ENCODE peak calls at places on chromosomes 13 and 19, in nine cellular contexts. One of them, this sample, is unnamed.
A peak's percentile ranks its signal among the peaks of the same experiment; 100 is the strongest.

GRCh38 chr19:39126593-39127187 is 1.1 kb downstream of the PAK4 start:
- DNase-seq in cardiac muscle cell: peak; percentile 44
- DNase-seq in HAP-1: peak; percentile 56
- DNase-seq in heart right ventricle: no peak
- DNase-seq in breast epithelium: no peak
- DNase-seq in PC-3: peak; percentile 54
- DNase-seq in mammary epithelial cell: peak; percentile 43
- DNase-seq in IMR-90: no peak
- DNase-seq in Peyer's patch: no peak
- DNase-seq in this sample: no peak

GRCh38 chr13:103931396-103931795 is 865.2 kb upstream of the SLC10A2 start:
- DNase-seq in HAP-1: no peak
- DNase-seq in PC-3: no peak
- DNase-seq in breast epithelium: no peak
- DNase-seq in heart right ventricle: no peak
- DNase-seq in cardiac muscle cell: no peak
- DNase-seq in Peyer's patch: no peak
- DNase-seq in mammary epithelial cell: no peak
- DNase-seq in IMR-90: no peak
- DNase-seq in this sample: no peak

GRCh38 chr19:10112037-10112751 is 701 bp downstream of the P2RY11 start:
- DNase-seq in HAP-1: no peak
- DNase-seq in breast epithelium: no peak
- DNase-seq in IMR-90: no peak
- DNase-seq in heart right ventricle: no peak
- DNase-seq in Peyer's patch: peak; percentile 35
- DNase-seq in mammary epithelial cell: no peak
- DNase-seq in PC-3: peak; percentile 22
- DNase-seq in cardiac muscle cell: peak; percentile 24
- DNase-seq in this sample: peak; percentile 74

GRCh38 chr19:511101-511841 is 4.0 kb downstream of the TPGS1 start:
- DNase-seq in PC-3: no peak
- DNase-seq in cardiac muscle cell: peak; percentile 72
- DNase-seq in heart right ventricle: no peak
- DNase-seq in Peyer's patch: peak; percentile 75
- DNase-seq in IMR-90: peak; percentile 36
- DNase-seq in mammary epithelial cell: peak; percentile 67
- DNase-seq in breast epithelium: no peak
- DNase-seq in HAP-1: no peak
- DNase-seq in this sample: peak; percentile 95

GRCh38 chr13:51260154-51260553 is 38.0 kb downstream of the FAM124A start:
- DNase-seq in Peyer's patch: no peak
- DNase-seq in heart right ventricle: no peak
- DNase-seq in mammary epithelial cell: no peak
- DNase-seq in cardiac muscle cell: no peak
- DNase-seq in PC-3: no peak
- DNase-seq in breast epithelium: no peak
- DNase-seq in IMR-90: no peak
- DNase-seq in HAP-1: no peak
- DNase-seq in this sample: no peak

GRCh38 chr13:32940601-32941000 is 75.6 kb upstream of the KL start:
- DNase-seq in Peyer's patch: no peak
- DNase-seq in mammary epithelial cell: no peak
- DNase-seq in cardiac muscle cell: peak; percentile 76
- DNase-seq in heart right ventricle: peak; percentile 46
- DNase-seq in HAP-1: no peak
- DNase-seq in breast epithelium: no peak
- DNase-seq in PC-3: no peak
- DNase-seq in IMR-90: peak; percentile 56
- DNase-seq in this sample: no peak

GRCh38 chr19:41175825-41176734 is 16.9 kb upstream of the CYP2S1 start:
- DNase-seq in cardiac muscle cell: peak; percentile 73
- DNase-seq in breast epithelium: no peak
- DNase-seq in HAP-1: peak; percentile 72
- DNase-seq in Peyer's patch: peak; percentile 34
- DNase-seq in mammary epithelial cell: peak; percentile 71
- DNase-seq in PC-3: peak; percentile 71
- DNase-seq in heart right ventricle: no peak
- DNase-seq in IMR-90: peak; percentile 76
- DNase-seq in this sample: peak; percentile 54

GRCh38 chr13:91609353-91609752 is 210.9 kb downstream of the GPC5 start:
- DNase-seq in breast epithelium: no peak
- DNase-seq in mammary epithelial cell: no peak
- DNase-seq in HAP-1: no peak
- DNase-seq in cardiac muscle cell: peak; percentile 22
- DNase-seq in IMR-90: peak; percentile 54
- DNase-seq in heart right ventricle: no peak
- DNase-seq in PC-3: peak; percentile 7
- DNase-seq in Peyer's patch: no peak
- DNase-seq in this sample: no peak

GRCh38 chr13:37014609-37015008 is 14.0 kb downstream of the EXOSC8 start:
- DNase-seq in Peyer's patch: no peak
- DNase-seq in HAP-1: no peak
- DNase-seq in heart right ventricle: no peak
- DNase-seq in breast epithelium: no peak
- DNase-seq in mammary epithelial cell: no peak
- DNase-seq in PC-3: no peak
- DNase-seq in cardiac muscle cell: peak; percentile 2
- DNase-seq in IMR-90: peak; percentile 72
- DNase-seq in this sample: no peak

GRCh38 chr13:21684576-21684975 is 13.7 kb downstream of the FGF9 start:
- DNase-seq in heart right ventricle: no peak
- DNase-seq in mammary epithelial cell: no peak
- DNase-seq in breast epithelium: no peak
- DNase-seq in PC-3: no peak
- DNase-seq in HAP-1: no peak
- DNase-seq in IMR-90: peak; percentile 51
- DNase-seq in Peyer's patch: no peak
- DNase-seq in cardiac muscle cell: no peak
- DNase-seq in this sample: no peak

GRCh38 chr19:5952193-5953033 is 25.5 kb downstream of the RANBP3 start:
- DNase-seq in PC-3: no peak
- DNase-seq in Peyer's patch: no peak
- DNase-seq in IMR-90: no peak
- DNase-seq in cardiac muscle cell: no peak
- DNase-seq in breast epithelium: no peak
- DNase-seq in heart right ventricle: no peak
- DNase-seq in HAP-1: no peak
- DNase-seq in mammary epithelial cell: no peak
- DNase-seq in this sample: no peak

GRCh38 chr19:4730740-4731171 is 7.1 kb upstream of the DPP9 start:
- DNase-seq in breast epithelium: no peak
- DNase-seq in HAP-1: peak; percentile 70
- DNase-seq in heart right ventricle: peak; percentile 42
- DNase-seq in PC-3: peak; percentile 53
- DNase-seq in Peyer's patch: peak; percentile 41
- DNase-seq in mammary epithelial cell: no peak
- DNase-seq in IMR-90: no peak
- DNase-seq in cardiac muscle cell: no peak
- DNase-seq in this sample: peak; percentile 45

GRCh38 chr13:70408865-70409264 is 300.6 kb upstream of the KLHL1 start:
- DNase-seq in Peyer's patch: no peak
- DNase-seq in HAP-1: no peak
- DNase-seq in IMR-90: no peak
- DNase-seq in mammary epithelial cell: no peak
- DNase-seq in PC-3: peak; percentile 59
- DNase-seq in cardiac muscle cell: no peak
- DNase-seq in heart right ventricle: no peak
- DNase-seq in breast epithelium: no peak
- DNase-seq in this sample: no peak

DNA sequence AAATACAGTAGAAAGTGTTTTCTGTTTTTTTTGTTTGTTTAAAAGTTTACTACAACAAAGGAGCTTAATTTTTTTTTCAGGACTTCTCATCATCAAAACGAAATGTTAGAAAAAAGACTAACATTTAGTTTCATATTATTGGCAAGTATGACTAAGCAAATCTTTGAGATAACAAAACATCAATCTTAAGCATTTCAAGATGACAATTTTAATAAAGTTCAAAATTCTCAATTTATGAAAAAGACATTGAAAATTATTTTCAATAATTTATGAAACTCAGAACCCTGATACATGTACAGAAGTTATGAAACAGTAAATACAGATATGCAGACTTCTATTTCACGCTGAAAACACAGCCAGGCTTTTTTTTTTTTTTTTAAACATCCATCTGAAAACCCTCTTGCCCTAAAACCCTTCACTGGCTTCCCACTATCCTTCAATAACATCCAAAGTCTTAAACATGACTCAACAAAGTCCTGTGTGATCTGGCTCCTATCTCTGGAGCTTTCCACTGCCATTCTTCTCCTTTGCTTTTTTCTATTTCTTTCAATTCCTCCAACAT is 3.9 kb downstream of the RBM26 start:
- DNase-seq in heart right ventricle: no peak
- DNase-seq in mammary epithelial cell: no peak
- DNase-seq in IMR-90: no peak
- DNase-seq in HAP-1: no peak
- DNase-seq in cardiac muscle cell: no peak
- DNase-seq in PC-3: no peak
- DNase-seq in Peyer's patch: no peak
- DNase-seq in breast epithelium: no peak
- DNase-seq in this sample: no peak
- H3K4me3 ChIP-seq in heart right ventricle: no peak overlapping the region
- H3K4me3 ChIP-seq in mammary epithelial cell: no peak overlapping the region
- H3K4me3 ChIP-seq in IMR-90: no peak overlapping the region
- H3K4me3 ChIP-seq in HAP-1: no peak overlapping the region
- H3K4me3 ChIP-seq in cardiac muscle cell: no peak overlapping the region
- H3K4me3 ChIP-seq in PC-3: peak overlapping the region; percentile 73
- H3K4me3 ChIP-seq in Peyer's patch: no peak overlapping the region
- H3K4me3 ChIP-seq in breast epithelium: no peak overlapping the region
- H3K4me3 ChIP-seq in this sample: peak overlapping the region; percentile 23

DNA sequence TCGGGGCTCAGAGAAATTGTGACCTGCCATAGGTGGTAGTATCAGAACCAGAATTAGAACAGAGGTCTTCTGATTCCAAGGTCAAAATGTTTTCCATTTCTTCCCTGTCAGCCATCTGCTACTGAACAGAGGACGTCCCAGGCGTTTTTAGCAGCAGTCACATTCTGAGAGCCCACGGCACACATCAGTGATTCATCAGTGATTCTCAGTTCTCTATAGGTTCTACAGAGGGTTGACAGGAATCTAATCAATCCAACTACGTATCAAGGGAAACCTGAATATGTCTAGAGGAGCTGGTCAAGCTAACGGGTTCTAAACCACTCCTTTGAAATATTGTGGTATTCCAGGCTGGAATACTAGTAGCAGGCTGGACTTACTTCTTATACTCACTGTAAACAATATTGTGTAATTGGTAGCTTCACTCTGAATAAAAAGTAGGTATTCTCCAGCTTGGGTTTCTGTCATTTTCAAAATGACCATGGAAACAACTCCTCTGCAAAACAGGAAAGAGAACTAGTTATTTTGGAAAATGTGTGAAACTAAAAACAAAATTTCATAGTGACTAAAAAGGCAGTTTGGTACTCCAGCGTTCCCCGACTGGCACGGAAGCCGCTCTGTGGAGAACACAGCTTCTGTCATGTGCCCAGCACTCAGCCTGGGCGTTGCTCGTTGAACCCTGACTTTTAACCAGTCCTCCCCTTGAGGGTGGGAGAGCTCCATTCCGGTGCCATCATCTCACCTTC is 43.2 kb downstream of the FLT3 start:
- DNase-seq in breast epithelium: no peak
- DNase-seq in mammary epithelial cell: no peak
- DNase-seq in IMR-90: no peak
- DNase-seq in cardiac muscle cell: no peak
- DNase-seq in heart right ventricle: no peak
- DNase-seq in PC-3: no peak
- DNase-seq in Peyer's patch: no peak
- DNase-seq in HAP-1: no peak
- DNase-seq in this sample: no peak
- H3K27me3 ChIP-seq in breast epithelium: no peaks in the 10 kb centered on the region
- H3K27me3 ChIP-seq in mammary epithelial cell: no peaks in the 10 kb centered on the region
- H3K27me3 ChIP-seq in IMR-90: peaks cover 13% of the 10 kb centered on the region
- H3K27me3 ChIP-seq in cardiac muscle cell: no peaks in the 10 kb centered on the region
- H3K27me3 ChIP-seq in heart right ventricle: no peaks in the 10 kb centered on the region
- H3K27me3 ChIP-seq in PC-3: peaks cover 37% of the 10 kb centered on the region
- H3K27me3 ChIP-seq in Peyer's patch: no peaks in the 10 kb centered on the region
- H3K27me3 ChIP-seq in HAP-1: no peaks in the 10 kb centered on the region
- H3K27me3 ChIP-seq in this sample: no peaks in the 10 kb centered on the region

GRCh38 chr19:14383556-14383897 is 2.3 kb downstream of the ADGRE5 start:
- DNase-seq in PC-3: peak; percentile 41
- DNase-seq in breast epithelium: no peak
- DNase-seq in HAP-1: no peak
- DNase-seq in Peyer's patch: no peak
- DNase-seq in IMR-90: peak; percentile 39
- DNase-seq in mammary epithelial cell: no peak
- DNase-seq in cardiac muscle cell: peak; percentile 55
- DNase-seq in heart right ventricle: peak; percentile 42
- DNase-seq in this sample: no peak
- H3K4me3 ChIP-seq in PC-3: peak overlapping the region; percentile 73
- H3K4me3 ChIP-seq in breast epithelium: peak overlapping the region; percentile 52
- H3K4me3 ChIP-seq in HAP-1: peak overlapping the region; percentile 53
- H3K4me3 ChIP-seq in Peyer's patch: peak overlapping the region; percentile 60
- H3K4me3 ChIP-seq in IMR-90: no peak overlapping the region
- H3K4me3 ChIP-seq in mammary epithelial cell: no peak overlapping the region
- H3K4me3 ChIP-seq in cardiac muscle cell: no peak overlapping the region
- H3K4me3 ChIP-seq in heart right ventricle: peak overlapping the region; percentile 70
- H3K4me3 ChIP-seq in this sample: peak overlapping the region; percentile 64

GRCh38 chr19:48461651-48461981 is 6.2 kb downstream of the KCNJ14 start:
- DNase-seq in breast epithelium: no peak
- DNase-seq in PC-3: no peak
- DNase-seq in IMR-90: no peak
- DNase-seq in heart right ventricle: no peak
- DNase-seq in HAP-1: no peak
- DNase-seq in cardiac muscle cell: no peak
- DNase-seq in Peyer's patch: no peak
- DNase-seq in mammary epithelial cell: no peak
- DNase-seq in this sample: no peak

GRCh38 chr19:48466571-48467325 is 2.4 kb upstream of the CYTH2 start:
- DNase-seq in mammary epithelial cell: peak; percentile 67
- DNase-seq in breast epithelium: no peak
- DNase-seq in heart right ventricle: no peak
- DNase-seq in Peyer's patch: no peak
- DNase-seq in PC-3: peak; percentile 40
- DNase-seq in IMR-90: peak; percentile 84
- DNase-seq in cardiac muscle cell: peak; percentile 56
- DNase-seq in HAP-1: no peak
- DNase-seq in this sample: no peak

GRCh38 chr19:48458016-48458415 is 2.6 kb downstream of the KCNJ14 start:
- DNase-seq in HAP-1: no peak
- DNase-seq in cardiac muscle cell: peak; percentile 38
- DNase-seq in mammary epithelial cell: no peak
- DNase-seq in heart right ventricle: no peak
- DNase-seq in breast epithelium: no peak
- DNase-seq in PC-3: no peak
- DNase-seq in IMR-90: no peak
- DNase-seq in Peyer's patch: no peak
- DNase-seq in this sample: no peak

GRCh38 chr19:48465215-48465614 is 4.0 kb upstream of the CYTH2 start:
- DNase-seq in breast epithelium: no peak
- DNase-seq in PC-3: no peak
- DNase-seq in cardiac muscle cell: no peak
- DNase-seq in mammary epithelial cell: no peak
- DNase-seq in Peyer's patch: no peak
- DNase-seq in heart right ventricle: no peak
- DNase-seq in IMR-90: no peak
- DNase-seq in HAP-1: no peak
- DNase-seq in this sample: no peak

GRCh38 chr19:48461982-48462655 is 6.7 kb downstream of the KCNJ14 start:
- DNase-seq in PC-3: no peak
- DNase-seq in Peyer's patch: no peak
- DNase-seq in IMR-90: no peak
- DNase-seq in mammary epithelial cell: no peak
- DNase-seq in heart right ventricle: no peak
- DNase-seq in breast epithelium: no peak
- DNase-seq in cardiac muscle cell: peak; percentile 20
- DNase-seq in HAP-1: peak; percentile 57
- DNase-seq in this sample: no peak
- H3K27me3 ChIP-seq in PC-3: no peaks in the 10 kb centered on the region
- H3K27me3 ChIP-seq in Peyer's patch: no peaks in the 10 kb centered on the region
- H3K27me3 ChIP-seq in IMR-90: no peaks in the 10 kb centered on the region
- H3K27me3 ChIP-seq in mammary epithelial cell: no peaks in the 10 kb centered on the region
- H3K27me3 ChIP-seq in heart right ventricle: no peaks in the 10 kb centered on the region
- H3K27me3 ChIP-seq in breast epithelium: no peaks in the 10 kb centered on the region
- H3K27me3 ChIP-seq in cardiac muscle cell: no peaks in the 10 kb centered on the region
- H3K27me3 ChIP-seq in HAP-1: no peaks in the 10 kb centered on the region
- H3K27me3 ChIP-seq in this sample: no peaks in the 10 kb centered on the region

This sample was measured in CD8-positive, alpha-beta memory T cell.